ENCODE peak calls at places on chromosome 21, in eight cellular contexts. G is amniotic stem cell; L is HS-5; A is effector memory CD8-positive, alpha-beta T cell; E is A172; D is GM19239; P is HTR-8/SVneo; Y is transverse colon. M is an unnamed sample.

GRCh38 chr21:41453198-41453597 is 27.2 kb downstream of the MX1 start:
- DNase-seq in G (no peak), L (no peak), A (no peak), E (no peak), D (no peak), P (no peak), Y (no peak), M (no peak)

GRCh38 chr21:17352937-17353655 is 159.7 kb upstream of the CXADR start:
- DNase-seq in G (no peak), L (no peak), A (no peak), E (no peak), D (no peak), P (no peak), Y (no peak), M (no peak)

GRCh38 chr21:45981154-45981606 is 390 bp upstream of the COL6A1 start:
- DNase-seq in G (peak; percentile 81), L (peak; percentile 58), A (peak; percentile 38), E (peak; percentile 77), D (peak; percentile 64), P (peak; percentile 93), Y (peak; percentile 73), M (peak; percentile 57)

GRCh38 chr21:14602418-14602987 is 56.4 kb upstream of the SAMSN1 start:
- DNase-seq in G (no peak), L (no peak), A (no peak), E (no peak), D (peak; percentile 3), P (no peak), Y (no peak), M (no peak)

GRCh38 chr21:39633043-39633442 is 20.3 kb downstream of the B3GALT5 start:
- DNase-seq in G (no peak), L (peak; percentile 54), A (no peak), E (peak; percentile 77), D (no peak), P (no peak), Y (no peak), M (no peak)

GRCh38 chr21:36087362-36088138 is 17.7 kb downstream of the CBR1 start:
- DNase-seq in G (no peak), L (no peak), A (no peak), E (no peak), D (no peak), P (no peak), Y (no peak), M (no peak)

GRCh38 chr21:41847066-41847804 is 31.9 kb downstream of the PRDM15 start:
- DNase-seq in G (no peak), L (no peak), A (no peak), E (no peak), D (no peak), P (no peak), Y (no peak), M (no peak)

GRCh38 chr21:33296156-33296555 is 28.6 kb upstream of the IFNAR1 start:
- DNase-seq in G (no peak), L (no peak), A (no peak), E (no peak), D (peak; percentile 13), P (no peak), Y (no peak), M (no peak)

GRCh38 chr21:15063821-15064575 is 802 bp downstream of the NRIP1 start:
- DNase-seq in G (no peak), L (no peak), A (peak; percentile 7), E (peak; percentile 18), D (no peak), P (no peak), Y (peak; percentile 41), M (peak; percentile 34)

GRCh38 chr21:33857846-33858671 is 57.5 kb downstream of the ATP5PO start:
- DNase-seq in G (no peak), L (no peak), A (no peak), E (no peak), D (no peak), P (no peak), Y (no peak), M (no peak)

GRCh38 chr21:39334611-39335010 is 14.3 kb downstream of the HMGN1 start:
- DNase-seq in G (no peak), L (no peak), A (no peak), E (no peak), D (no peak), P (no peak), Y (no peak), M (no peak)

GRCh38 chr21:44982558-44983244 is 42.9 kb downstream of the SLX9 start:
- DNase-seq in G (no peak), L (no peak), A (no peak), E (no peak), D (no peak), P (no peak), Y (no peak), M (no peak)

GRCh38 chr21:36035381-36035791 is 24.9 kb downstream of the SETD4 start:
- DNase-seq in G (no peak), L (no peak), A (no peak), E (no peak), D (no peak), P (no peak), Y (no peak), M (no peak)

GRCh38 chr21:42749226-42749625 is 95.8 kb downstream of the PDE9A start:
- DNase-seq in G (no peak), L (no peak), A (no peak), E (no peak), D (no peak), P (no peak), Y (no peak), M (no peak)